ENCODE peak calls at places on chromosomes 5 and 9, in five cellular contexts. B, U, H, O and T are unnamed samples.

GRCh38 chr5:59744531-59744992 is 149.0 kb downstream of the PDE4D start:
- DNase-seq in B (peak), U (no peak), H (no peak), O (no peak), T (peak)

GRCh38 chr5:36689225-36689624 is 82.8 kb downstream of the SLC1A3 start:
- DNase-seq in B (no peak), U (no peak), H (no peak), O (no peak), T (no peak)

GRCh38 chr9:137277329-137278041 is at the start of gene TOR4A:
- DNase-seq in B (peak), U (no peak), H (peak), O (peak), T (peak)

GRCh38 chr5:59496524-59497134 is 396.9 kb downstream of the PDE4D start:
- DNase-seq in B (no peak), U (no peak), H (peak), O (peak), T (peak)

GRCh38 chr9:130779153-130779855 is 55.8 kb upstream of the ABL1 start:
- DNase-seq in B (peak), U (no peak), H (no peak), O (no peak), T (no peak)

GRCh38 chr9:132504452-132504851 is 78.0 kb upstream of the BARHL1 start:
- DNase-seq in B (no peak), U (no peak), H (no peak), O (no peak), T (no peak)

GRCh38 chr9:26133537-26133936 is 455.3 kb upstream of the TUSC1 start:
- DNase-seq in B (no peak), U (no peak), H (no peak), O (no peak), T (no peak)

GRCh38 chr5:158553195-158553945 is 546.3 kb downstream of the EBF1 start:
- DNase-seq in B (no peak), U (no peak), H (no peak), O (no peak), T (no peak)

GRCh38 chr5:14268236-14268701 is 125.1 kb downstream of the TRIO start:
- DNase-seq in B (peak), U (no peak), H (no peak), O (peak), T (peak)

GRCh38 chr9:81211741-81212140 is 477.6 kb downstream of the TLE1 start:
- DNase-seq in B (no peak), U (no peak), H (no peak), O (no peak), T (no peak)

GRCh38 chr9:112815868-112816267 is 65.3 kb downstream of the SNX30 start:
- DNase-seq in B (no peak), U (no peak), H (no peak), O (no peak), T (no peak)

GRCh38 chr9:34633851-34634550 is 3.6 kb downstream of the SIGMAR1 start:
- DNase-seq in B (peak), U (peak), H (peak), O (peak), T (peak)